ENCODE peak calls at places on chromosomes 7 and 10, in ten cellular contexts. G is fibroblast of lung; V is right lobe of liver; Z is CD8-positive, alpha-beta T cell; M is prostate gland; C is suprapubic skin; J is CD4-positive, alpha-beta T cell; K is keratinocyte; A is tibial artery; F is ovary. T is an unnamed sample.
A peak's percentile ranks its signal among the peaks of the same experiment; 100 is the strongest.

GRCh38 chr7:134789967-134790685 is 10.7 kb downstream of the CALD1 start:
- DNase-seq in G (peak; percentile 85), V (no peak), Z (no peak), M (no peak), C (no peak), J (no peak), K (no peak), A (no peak), F (no peak), T (no peak)

GRCh38 chr7:28573751-28574295 is 161.5 kb downstream of the CREB5 start:
- DNase-seq in G (peak; percentile 8), V (no peak), Z (no peak), M (peak; percentile 48), C (no peak), J (no peak), K (no peak), A (no peak), F (no peak), T (no peak)

GRCh38 chr10:52729259-52730104 is 43.1 kb downstream of the MBL2 start:
- DNase-seq in G (peak; percentile 68), V (no peak), Z (no peak), M (no peak), C (no peak), J (no peak), K (no peak), A (no peak), F (no peak), T (peak; percentile 38)

GRCh38 chr7:55028011-55028410 is 9.2 kb downstream of the EGFR start:
- DNase-seq in G (peak; percentile 57), V (no peak), Z (no peak), M (no peak), C (no peak), J (no peak), K (no peak), A (no peak), F (no peak), T (no peak)

GRCh38 chr7:116772423-116772852 is 89.9 kb upstream of the CAPZA2 start:
- DNase-seq in G (peak; percentile 39), V (no peak), Z (no peak), M (no peak), C (no peak), J (no peak), K (peak; percentile 42), A (no peak), F (no peak), T (peak; percentile 57)

GRCh38 chr10:78299861-78300453 is 266.3 kb downstream of the RPS24 start:
- DNase-seq in G (peak; percentile 12), V (no peak), Z (no peak), M (no peak), C (peak; percentile 54), J (no peak), K (no peak), A (no peak), F (no peak), T (no peak)

GRCh38 chr7:1978656-1979590 is 253.8 kb downstream of the MAD1L1 start:
- DNase-seq in G (no peak), V (peak; percentile 7), Z (no peak), M (no peak), C (no peak), J (no peak), K (no peak), A (peak; percentile 32), F (no peak), T (no peak)

GRCh38 chr7:6433814-6434630 is 13.7 kb downstream of the DAGLB start:
- DNase-seq in G (no peak), V (no peak), Z (no peak), M (no peak), C (no peak), J (no peak), K (no peak), A (no peak), F (no peak), T (no peak)

GRCh38 chr10:69345890-69346474 is 67.7 kb downstream of the HK1 start:
- DNase-seq in G (no peak), V (no peak), Z (no peak), M (no peak), C (no peak), J (no peak), K (no peak), A (no peak), F (no peak), T (no peak)

GRCh38 chr7:18040196-18040595 is 12.6 kb upstream of the PRPS1L1 start:
- DNase-seq in G (peak; percentile 65), V (no peak), Z (no peak), M (no peak), C (no peak), J (no peak), K (no peak), A (no peak), F (no peak), T (no peak)

GRCh38 chr7:38482521-38482920 is 148.7 kb downstream of the AMPH start:
- DNase-seq in G (no peak), V (no peak), Z (no peak), M (no peak), C (no peak), J (no peak), K (no peak), A (no peak), F (no peak), T (peak; percentile 7)

GRCh38 chr7:99371376-99371920 is 3.1 kb upstream of the ARPC1B start:
- DNase-seq in G (no peak), V (no peak), Z (no peak), M (no peak), C (no peak), J (no peak), K (no peak), A (no peak), F (no peak), T (no peak)

GRCh38 chr7:44587843-44588711 is 6.0 kb upstream of the TMED4 start:
- DNase-seq in G (peak; percentile 77), V (no peak), Z (peak; percentile 70), M (peak; percentile 58), C (no peak), J (peak; percentile 59), K (no peak), A (no peak), F (no peak), T (peak; percentile 75)

GRCh38 chr7:116052006-116052405 is 21.4 kb upstream of the TFEC start:
- DNase-seq in G (no peak), V (no peak), Z (no peak), M (no peak), C (no peak), J (no peak), K (no peak), A (no peak), F (no peak), T (no peak)

GRCh38 chr10:44932338-44933116 is 21.4 kb downstream of the TMEM72 start:
- DNase-seq in G (peak; percentile 79), V (peak; percentile 93), Z (peak; percentile 85), M (peak; percentile 80), C (peak; percentile 93), J (peak; percentile 67), K (peak; percentile 36), A (peak; percentile 92), F (peak; percentile 87), T (peak; percentile 61)
- TF ChIP-seq CTCF in G (peak; percentile 99), V (peak; percentile 99), Z (peak; percentile 80), M (peak; percentile 91), C (peak; percentile 84), J (peak; percentile 85), K (peak; percentile 99), A (peak; percentile 94), F (peak; percentile 76), T (peak; percentile 100)

GRCh38 chr7:25854608-25855497 is 297.1 kb upstream of the NFE2L3 start:
- DNase-seq in G (peak; percentile 100), V (no peak), Z (no peak), M (no peak), C (peak; percentile 84), J (no peak), K (peak; percentile 99), A (peak; percentile 88), F (peak; percentile 36), T (no peak)
- H3K27me3 ChIP-seq in G (no peaks in the 10 kb centered on the region), V (peaks cover 83% of the 10 kb centered on the region), Z (peaks cover 75% of the 10 kb centered on the region), M (peaks cover 41% of the 10 kb centered on the region), C (peaks cover 55% of the 10 kb centered on the region), J (peaks cover 100% of the 10 kb centered on the region), K (no peaks in the 10 kb centered on the region), A (no peaks in the 10 kb centered on the region), F (peaks cover 3% of the 10 kb centered on the region), T (peaks cover 32% of the 10 kb centered on the region)

GRCh38 chr7:77269360-77270075 is 69.9 kb upstream of the FGL2 start:
- DNase-seq in G (no peak), V (no peak), Z (no peak), M (no peak), C (no peak), J (no peak), K (no peak), A (no peak), F (no peak), T (no peak)
- TF ChIP-seq CTCF in G (no peak), V (no peak), Z (no peak), M (no peak), C (no peak), J (no peak), K (no peak), A (no peak), F (no peak), T (no peak)

DNA sequence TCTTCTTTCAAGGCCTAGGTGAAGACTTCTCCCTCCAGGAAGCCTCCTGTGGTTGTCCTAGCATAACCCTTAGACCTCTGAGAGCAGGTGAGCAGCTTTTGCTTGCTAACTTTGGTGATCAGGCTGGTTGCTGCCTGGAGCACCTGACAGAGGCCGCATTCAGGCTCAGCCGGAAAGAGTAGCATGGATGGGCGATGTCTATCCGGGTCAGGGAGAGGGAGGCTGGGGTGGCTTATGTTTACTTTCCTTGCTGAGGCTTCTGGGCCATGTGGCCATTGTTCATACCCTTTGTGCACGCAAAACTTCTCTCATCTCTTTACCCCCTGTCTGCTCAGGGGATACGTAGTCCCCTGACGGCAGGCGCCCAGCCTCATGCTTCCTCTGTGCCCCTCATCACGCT is 27.4 kb upstream of the PCBD1 start:
- DNase-seq in G (no peak), V (no peak), Z (no peak), M (no peak), C (no peak), J (no peak), K (no peak), A (no peak), F (no peak), T (no peak)
- H3K27me3 ChIP-seq in G (peaks cover 6% of the 10 kb centered on the region), V (no peaks in the 10 kb centered on the region), Z (no peaks in the 10 kb centered on the region), M (no peaks in the 10 kb centered on the region), C (peaks cover 46% of the 10 kb centered on the region), J (peaks cover 2% of the 10 kb centered on the region), K (peaks cover 31% of the 10 kb centered on the region), A (no peaks in the 10 kb centered on the region), F (no peaks in the 10 kb centered on the region), T (peaks cover 8% of the 10 kb centered on the region)

GRCh38 chr10:129853236-129853946 is 110.7 kb downstream of the EBF3 start:
- DNase-seq in G (peak; percentile 7), V (no peak), Z (no peak), M (no peak), C (no peak), J (no peak), K (no peak), A (no peak), F (no peak), T (no peak)
- TF ChIP-seq CTCF in G (peak; percentile 25), V (peak; percentile 43), Z (no peak), M (peak; percentile 7), C (no peak), J (no peak), K (no peak), A (no peak), F (no peak), T (peak; percentile 66)